ENCODE peak calls at places on chromosomes 4 and X, in nine cellular contexts. A is endodermal cell, Y is ovary, P is activated B cell treated with CpG ODN at 0.5 μM for 24 hours, X is pancreas, Q is BJ, E is PC-3, G is colonic mucosa, R is heart left ventricle. D is an unnamed sample.

GRCh38 chr4:98110214-98110613 is 33.1 kb downstream of the STPG2 start:
- DNase-seq in A (peak), Y (no peak), P (no peak), X (no peak), Q (no peak), E (no peak), G (no peak), R (no peak), D (no peak)

GRCh38 chr4:154872198-154872597 is 91.1 kb downstream of the RBM46 start:
- DNase-seq in A (no peak), Y (no peak), P (no peak), X (no peak), Q (no peak), E (no peak), G (no peak), R (no peak), D (no peak)

GRCh38 chr4:39908284-39908683 is 69.4 kb downstream of the PDS5A start:
- DNase-seq in A (no peak), Y (no peak), P (no peak), X (no peak), Q (no peak), E (no peak), G (no peak), R (no peak), D (no peak)

GRCh38 chr4:85901500-85901899 is 426.6 kb downstream of the ARHGAP24 start:
- DNase-seq in A (no peak), Y (no peak), P (no peak), X (no peak), Q (no peak), E (peak), G (no peak), R (no peak), D (no peak)

GRCh38 chrX:115521717-115522116 is 39.3 kb upstream of the PLS3 start:
- DNase-seq in A (no peak), Y (no peak), P (no peak), X (no peak), Q (no peak), E (no peak), G (no peak), R (no peak), D (no peak)

GRCh38 chrX:56368962-56369361 is 136.8 kb downstream of the KLF8 start:
- DNase-seq in A (no peak), Y (no peak), P (no peak), X (no peak), Q (no peak), E (no peak), G (no peak), R (no peak), D (no peak)

GRCh38 chrX:68652327-68652930 is 5.0 kb downstream of the STARD8 start:
- DNase-seq in A (no peak), Y (no peak), P (no peak), X (no peak), Q (no peak), E (no peak), G (no peak), R (no peak), D (no peak)

GRCh38 chrX:136104936-136105335 is 42.4 kb upstream of the FHL1 start:
- DNase-seq in A (no peak), Y (no peak), P (no peak), X (no peak), Q (no peak), E (no peak), G (no peak), R (no peak), D (no peak)

GRCh38 chr4:142840516-142841123 is 5.5 kb downstream of the INPP4B start:
- DNase-seq in A (no peak), Y (no peak), P (no peak), X (no peak), Q (no peak), E (peak), G (no peak), R (no peak), D (no peak)

GRCh38 chr4:100517864-100518341 is at the start of gene EMCN:
- DNase-seq in A (no peak), Y (no peak), P (no peak), X (no peak), Q (no peak), E (no peak), G (no peak), R (no peak), D (no peak)

GRCh38 chrX:68708503-68709290 is 61.2 kb downstream of the STARD8 start:
- DNase-seq in A (peak), Y (no peak), P (no peak), X (no peak), Q (no peak), E (no peak), G (no peak), R (no peak), D (no peak)

GRCh38 chr4:174012135-174012923 is 271.1 kb downstream of the FBXO8 start:
- DNase-seq in A (no peak), Y (no peak), P (no peak), X (no peak), Q (no peak), E (no peak), G (no peak), R (no peak), D (no peak)

GRCh38 chr4:125085-125820 is 952 bp downstream of the ZNF718 start:
- DNase-seq in A (peak), Y (peak), P (no peak), X (peak), Q (no peak), E (peak), G (peak), R (peak), D (peak)

GRCh38 chr4:106201373-106201772 is 114.6 kb downstream of the TBCK start:
- DNase-seq in A (no peak), Y (no peak), P (no peak), X (no peak), Q (no peak), E (peak), G (no peak), R (no peak), D (no peak)

GRCh38 chr4:140947507-140947906 is 185.8 kb downstream of the RNF150 start:
- DNase-seq in A (no peak), Y (no peak), P (no peak), X (no peak), Q (no peak), E (peak), G (no peak), R (peak), D (no peak)

GRCh38 chr4:37758226-37758625 is 68.3 kb upstream of the PGM2 start:
- DNase-seq in A (no peak), Y (peak), P (no peak), X (peak), Q (no peak), E (no peak), G (no peak), R (peak), D (no peak)

GRCh38 chrX:15903186-15903681 is 48.6 kb upstream of the AP1S2 start:
- DNase-seq in A (no peak), Y (no peak), P (peak), X (no peak), Q (no peak), E (no peak), G (no peak), R (no peak), D (no peak)

GRCh38 chr4:153733751-153734448 is 25.9 kb downstream of the RNF175 start:
- DNase-seq in A (no peak), Y (no peak), P (no peak), X (no peak), Q (no peak), E (no peak), G (no peak), R (no peak), D (no peak)

GRCh38 chr4:78441786-78442185 is 109.8 kb upstream of the ANXA3 start:
- DNase-seq in A (no peak), Y (no peak), P (no peak), X (no peak), Q (no peak), E (no peak), G (no peak), R (no peak), D (no peak)

GRCh38 chr4:45662996-45663395 is 460.9 kb downstream of the GABRG1 start:
- DNase-seq in A (no peak), Y (no peak), P (no peak), X (peak), Q (no peak), E (peak), G (no peak), R (peak), D (no peak)

GRCh38 chr4:8306511-8307021 is 37.0 kb downstream of the HTRA3 start:
- DNase-seq in A (peak), Y (peak), P (no peak), X (no peak), Q (no peak), E (no peak), G (no peak), R (peak), D (no peak)

GRCh38 chr4:88960576-88960975 is 96.4 kb downstream of the FAM13A start:
- DNase-seq in A (no peak), Y (no peak), P (no peak), X (no peak), Q (no peak), E (no peak), G (no peak), R (no peak), D (no peak)

GRCh38 chrX:22666441-22666840 is 333.3 kb upstream of the DDX53 start:
- DNase-seq in A (peak), Y (no peak), P (no peak), X (no peak), Q (no peak), E (peak), G (no peak), R (no peak), D (peak)

GRCh38 chrX:1035206-1035605 is 177.2 kb downstream of the CRLF2 start:
- DNase-seq in A (no peak), Y (no peak), P (no peak), X (no peak), Q (no peak), E (no peak), G (no peak), R (no peak), D (no peak)

GRCh38 chr4:128427832-128428366 is 140.3 kb upstream of the PGRMC2 start:
- DNase-seq in A (peak), Y (no peak), P (no peak), X (peak), Q (peak), E (peak), G (peak), R (peak), D (no peak)

GRCh38 chr4:11805837-11806236 is 377.1 kb upstream of the HS3ST1 start:
- DNase-seq in A (no peak), Y (no peak), P (no peak), X (no peak), Q (no peak), E (peak), G (no peak), R (no peak), D (no peak)

GRCh38 chr4:83189631-83190136 is 75.2 kb upstream of the PLAC8 start:
- DNase-seq in A (peak), Y (no peak), P (no peak), X (no peak), Q (no peak), E (no peak), G (no peak), R (no peak), D (peak)

GRCh38 chr4:7018281-7018680 is 24.9 kb upstream of the TADA2B start:
- DNase-seq in A (no peak), Y (no peak), P (no peak), X (no peak), Q (no peak), E (no peak), G (no peak), R (no peak), D (no peak)

GRCh38 chr4:76420311-76420710 is 630 bp downstream of the CCDC158 start:
- DNase-seq in A (no peak), Y (no peak), P (no peak), X (no peak), Q (no peak), E (no peak), G (no peak), R (peak), D (no peak)

GRCh38 chr4:38856524-38857337 is at the start of gene TLR6:
- DNase-seq in A (peak), Y (peak), P (no peak), X (peak), Q (no peak), E (peak), G (peak), R (no peak), D (peak)

GRCh38 chrX:41688835-41689234 is at the start of gene GPR34:
- DNase-seq in A (no peak), Y (no peak), P (no peak), X (no peak), Q (no peak), E (no peak), G (no peak), R (no peak), D (no peak)

GRCh38 chr4:160877087-160877790 is 1286.6 kb downstream of the FSTL5 start:
- DNase-seq in A (peak), Y (no peak), P (no peak), X (no peak), Q (no peak), E (peak), G (no peak), R (no peak), D (no peak)

GRCh38 chr4:158775091-158775651 is 6.3 kb downstream of the FNIP2 start:
- DNase-seq in A (no peak), Y (peak), P (no peak), X (no peak), Q (no peak), E (peak), G (peak), R (no peak), D (no peak)

GRCh38 chr4:5890063-5890727 is 2.7 kb downstream of the CRMP1 start:
- DNase-seq in A (peak), Y (no peak), P (no peak), X (no peak), Q (no peak), E (no peak), G (no peak), R (no peak), D (peak)

GRCh38 chr4:149371021-149371420 is 444.6 kb downstream of the IQCM start:
- DNase-seq in A (peak), Y (no peak), P (no peak), X (peak), Q (peak), E (peak), G (peak), R (peak), D (no peak)

GRCh38 chr4:116478343-116478742 is 607.0 kb downstream of the TRAM1L1 start:
- DNase-seq in A (no peak), Y (no peak), P (no peak), X (no peak), Q (no peak), E (no peak), G (no peak), R (no peak), D (no peak)

DNA sequence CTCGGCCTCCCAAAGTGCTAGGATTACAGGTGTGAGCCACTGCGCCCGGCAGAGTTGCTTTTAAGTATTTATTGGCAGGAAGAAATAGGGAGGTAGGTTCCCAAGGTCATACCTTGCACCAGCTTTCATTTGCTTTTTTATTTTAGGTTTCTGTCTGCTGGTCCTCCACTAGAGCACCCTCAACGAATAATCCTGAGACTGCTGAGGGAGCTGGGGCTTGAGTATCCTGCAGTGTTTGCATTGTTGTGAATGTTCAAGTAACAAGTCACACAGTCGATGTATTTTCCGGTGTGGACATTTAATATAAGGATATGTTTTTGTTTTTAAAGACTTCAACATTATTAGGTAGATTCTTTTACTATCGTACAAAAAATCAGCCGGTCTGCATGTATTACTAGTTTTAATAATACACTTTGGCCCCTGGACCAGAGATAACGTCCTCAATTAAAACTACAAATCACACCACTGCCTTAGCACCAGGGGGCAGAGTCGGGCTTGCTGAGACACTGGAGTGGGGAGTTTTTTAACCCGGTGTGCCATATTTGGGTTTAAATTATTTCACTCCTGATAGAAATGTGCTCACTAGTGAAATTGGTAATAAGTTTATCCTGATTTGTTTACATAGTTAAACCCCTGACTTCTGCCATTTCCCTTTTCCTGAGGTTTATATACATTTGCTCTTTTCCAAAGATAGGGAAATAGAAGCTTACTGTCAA is 11.6 kb downstream of the SMIM20 start:
- DNase-seq in A (peak), Y (no peak), P (no peak), X (no peak), Q (no peak), E (peak), G (peak), R (no peak), D (peak)
- TF ChIP-seq CTCF in A (peak), Y (peak), P (no peak), X (peak), Q (peak), E (peak), G (peak), R (peak), D (peak)

DNA sequence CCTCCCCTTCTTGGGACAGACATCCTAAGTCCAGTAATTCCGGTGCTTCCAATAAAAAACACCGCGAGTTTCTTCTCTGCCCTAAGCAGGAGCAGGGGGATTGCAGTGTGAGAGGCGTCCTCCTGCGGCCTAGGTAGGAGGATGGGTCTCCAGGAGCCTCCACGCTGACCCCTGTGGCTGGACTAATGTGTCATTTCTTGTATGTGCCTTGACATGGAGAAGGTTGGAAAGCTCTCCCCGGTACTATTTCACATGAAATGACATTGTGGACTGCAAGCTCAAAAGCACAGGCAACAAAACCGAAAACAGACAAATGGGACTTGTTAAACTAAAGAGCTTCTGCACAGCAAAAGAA is 66.6 kb upstream of the ENPP6 start:
- DNase-seq in A (no peak), Y (no peak), P (no peak), X (no peak), Q (no peak), E (no peak), G (no peak), R (no peak), D (no peak)
- TF ChIP-seq CTCF in A (no peak), Y (no peak), P (no peak), X (no peak), Q (no peak), E (no peak), G (no peak), R (no peak), D (no peak)

GRCh38 chrX:38175140-38175539 is 45.5 kb downstream of the SRPX start:
- DNase-seq in A (peak), Y (peak), P (no peak), X (peak), Q (no peak), E (peak), G (peak), R (no peak), D (peak)
- TF ChIP-seq CTCF in A (peak), Y (peak), P (no peak), X (peak), Q (peak), E (peak), G (peak), R (no peak), D (peak)

GRCh38 chrX:149510386-149510785 is 5.3 kb upstream of the IDS start:
- DNase-seq in A (no peak), Y (no peak), P (no peak), X (no peak), Q (no peak), E (peak), G (no peak), R (no peak), D (no peak)
- TF ChIP-seq CTCF in A (peak), Y (no peak), P (no peak), X (no peak), Q (no peak), E (peak), G (no peak), R (no peak), D (peak)

DNA sequence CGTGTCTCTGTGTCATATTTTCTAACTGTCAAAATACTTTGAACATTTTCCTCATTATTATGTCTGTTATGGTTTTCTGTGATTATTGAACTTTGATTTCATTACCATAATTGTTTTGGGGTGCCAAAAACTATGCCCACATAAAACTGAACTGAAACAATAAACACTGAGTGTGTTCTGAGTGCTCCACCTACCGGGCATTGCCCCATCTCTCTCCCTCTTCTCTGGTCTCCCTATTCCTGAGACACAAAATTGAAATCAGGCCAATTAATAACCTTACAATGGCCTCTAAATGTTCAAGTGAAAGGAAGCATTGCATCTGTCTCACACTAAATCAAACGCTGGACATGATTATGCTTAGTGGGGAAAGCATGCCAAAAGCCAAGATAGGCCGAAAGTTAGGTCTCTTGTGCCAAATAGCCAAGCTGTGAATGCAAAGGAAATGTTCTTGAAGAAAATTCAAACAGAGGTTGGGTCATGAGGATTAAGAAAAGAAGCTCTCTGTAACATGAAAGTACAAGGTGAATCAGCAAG is 972.3 kb downstream of the PCDH7 start:
- DNase-seq in A (no peak), Y (no peak), P (no peak), X (no peak), Q (no peak), E (no peak), G (no peak), R (no peak), D (no peak)
- TF ChIP-seq CTCF in A (peak), Y (no peak), P (no peak), X (no peak), Q (no peak), E (peak), G (no peak), R (peak), D (no peak)

GRCh38 chrX:77347572-77347971 is 99.6 kb upstream of the FGF16 start:
- DNase-seq in A (peak), Y (no peak), P (no peak), X (no peak), Q (no peak), E (peak), G (no peak), R (no peak), D (no peak)

GRCh38 chrX:77342028-77342427 is 105.2 kb upstream of the FGF16 start:
- DNase-seq in A (peak), Y (no peak), P (no peak), X (no peak), Q (no peak), E (no peak), G (no peak), R (no peak), D (no peak)

GRCh38 chrX:77346859-77347258 is 100.3 kb upstream of the FGF16 start:
- DNase-seq in A (no peak), Y (no peak), P (no peak), X (no peak), Q (no peak), E (no peak), G (no peak), R (no peak), D (no peak)
- TF ChIP-seq CTCF in A (no peak), Y (no peak), P (no peak), X (no peak), Q (no peak), E (no peak), G (no peak), R (no peak), D (no peak)

DNA sequence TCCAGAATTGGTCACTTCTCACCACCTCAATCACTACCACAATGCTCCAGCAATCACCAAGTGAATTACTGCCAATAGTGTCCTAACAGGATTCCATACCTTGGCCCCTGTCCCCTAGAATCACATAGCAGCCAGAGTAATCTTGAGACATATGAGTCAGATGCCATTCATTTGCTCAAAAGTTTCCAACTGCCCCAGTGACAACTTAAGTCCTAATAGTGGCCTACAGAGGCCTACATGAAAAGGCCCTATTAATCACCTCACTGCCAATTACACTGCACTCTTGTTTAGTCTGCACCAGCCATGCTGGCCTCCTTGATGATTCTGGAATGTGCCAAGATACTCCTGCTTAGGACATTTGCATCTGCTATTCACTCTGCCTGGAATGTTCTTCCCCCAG is 130.7 kb downstream of the NR3C2 start:
- DNase-seq in A (no peak), Y (no peak), P (no peak), X (no peak), Q (no peak), E (peak), G (no peak), R (no peak), D (no peak)
- TF ChIP-seq CTCF in A (no peak), Y (no peak), P (no peak), X (no peak), Q (no peak), E (no peak), G (no peak), R (no peak), D (no peak)

GRCh38 chr4:94887027-94887426 is 129.3 kb downstream of the BMPR1B start:
- DNase-seq in A (no peak), Y (no peak), P (no peak), X (no peak), Q (no peak), E (no peak), G (no peak), R (no peak), D (no peak)
- TF ChIP-seq CTCF in A (no peak), Y (no peak), P (no peak), X (no peak), Q (no peak), E (no peak), G (no peak), R (no peak), D (no peak)

GRCh38 chrX:153961292-153961691 is 10.3 kb downstream of the HCFC1 start:
- DNase-seq in A (no peak), Y (no peak), P (no peak), X (no peak), Q (no peak), E (no peak), G (no peak), R (no peak), D (no peak)
- TF ChIP-seq CTCF in A (no peak), Y (no peak), P (no peak), X (no peak), Q (no peak), E (no peak), G (no peak), R (no peak), D (no peak)

D was measured in nephron progenitor cell.